ENCODE peak calls at places on chromosomes 2 and 18, in seven cellular contexts. One of them, this sample, is unnamed.

GRCh38 chr2:161075701-161076100 is 84.5 kb upstream of the TANK start:
- DNase-seq in SK-N-SH: no peak
- DNase-seq in HCT116: no peak
- DNase-seq in H1: no peak
- DNase-seq in K562: no peak
- DNase-seq in HepG2: no peak
- DNase-seq in GM12878: no peak
- DNase-seq in this sample: no peak

GRCh38 chr2:84786601-84787000 is 94.3 kb downstream of the TRABD2A start:
- DNase-seq in HCT116: no peak
- DNase-seq in K562: no peak
- DNase-seq in H1: no peak
- DNase-seq in GM12878: no peak
- DNase-seq in HepG2: no peak
- DNase-seq in SK-N-SH: no peak
- DNase-seq in this sample: no peak

GRCh38 chr2:65231892-65232477 is 4.4 kb downstream of the ACTR2 start:
- DNase-seq in SK-N-SH: no peak
- DNase-seq in GM12878: no peak
- DNase-seq in HCT116: no peak
- DNase-seq in K562: peak; percentile 19
- DNase-seq in H1: no peak
- DNase-seq in HepG2: no peak
- DNase-seq in this sample: no peak

GRCh38 chr2:222283634-222284033 is 15.2 kb downstream of the PAX3 start:
- DNase-seq in HCT116: no peak
- DNase-seq in SK-N-SH: no peak
- DNase-seq in K562: no peak
- DNase-seq in HepG2: no peak
- DNase-seq in H1: no peak
- DNase-seq in GM12878: no peak
- DNase-seq in this sample: no peak

GRCh38 chr2:134897932-134898331 is 20.7 kb upstream of the CCNT2 start:
- DNase-seq in K562: no peak
- DNase-seq in HCT116: peak; percentile 15
- DNase-seq in HepG2: no peak
- DNase-seq in SK-N-SH: peak; percentile 9
- DNase-seq in H1: no peak
- DNase-seq in GM12878: no peak
- DNase-seq in this sample: no peak

GRCh38 chr2:234003972-234004617 is 46.4 kb upstream of the SPP2 start:
- DNase-seq in HCT116: peak; percentile 77
- DNase-seq in K562: no peak
- DNase-seq in HepG2: no peak
- DNase-seq in GM12878: no peak
- DNase-seq in H1: no peak
- DNase-seq in SK-N-SH: no peak
- DNase-seq in this sample: no peak

GRCh38 chr2:157952548-157952947 is 76.4 kb upstream of the ACVR1 start:
- DNase-seq in GM12878: no peak
- DNase-seq in SK-N-SH: no peak
- DNase-seq in HCT116: no peak
- DNase-seq in K562: no peak
- DNase-seq in HepG2: no peak
- DNase-seq in H1: no peak
- DNase-seq in this sample: no peak

GRCh38 chr2:129936334-129936934 is 43.0 kb upstream of the RAB6C start:
- DNase-seq in K562: peak; percentile 59
- DNase-seq in SK-N-SH: peak; percentile 53
- DNase-seq in HepG2: peak; percentile 54
- DNase-seq in H1: no peak
- DNase-seq in HCT116: no peak
- DNase-seq in GM12878: no peak
- DNase-seq in this sample: no peak

GRCh38 chr18:43869451-43870008 is 592.2 kb upstream of the SYT4 start:
- DNase-seq in HCT116: no peak
- DNase-seq in HepG2: no peak
- DNase-seq in SK-N-SH: no peak
- DNase-seq in H1: no peak
- DNase-seq in K562: no peak
- DNase-seq in GM12878: no peak
- DNase-seq in this sample: no peak

GRCh38 chr18:38539373-38539772 is 973.8 kb upstream of the CELF4 start:
- DNase-seq in K562: no peak
- DNase-seq in HepG2: no peak
- DNase-seq in HCT116: no peak
- DNase-seq in SK-N-SH: no peak
- DNase-seq in GM12878: no peak
- DNase-seq in H1: no peak
- DNase-seq in this sample: no peak

GRCh38 chr2:27262379-27263286 is at the start of gene SLC30A3:
- DNase-seq in HCT116: peak; percentile 44
- DNase-seq in HepG2: no peak
- DNase-seq in H1: peak; percentile 80
- DNase-seq in K562: peak; percentile 99
- DNase-seq in SK-N-SH: peak; percentile 97
- DNase-seq in GM12878: no peak
- DNase-seq in this sample: peak; percentile 94

GRCh38 chr2:8939486-8940114 is 63.9 kb downstream of the MBOAT2 start:
- DNase-seq in HCT116: no peak
- DNase-seq in SK-N-SH: peak; percentile 58
- DNase-seq in GM12878: no peak
- DNase-seq in H1: no peak
- DNase-seq in K562: no peak
- DNase-seq in HepG2: no peak
- DNase-seq in this sample: no peak

GRCh38 chr2:15732341-15733077 is 140.8 kb downstream of the DDX1 start:
- DNase-seq in HepG2: no peak
- DNase-seq in GM12878: peak; percentile 38
- DNase-seq in HCT116: no peak
- DNase-seq in H1: no peak
- DNase-seq in SK-N-SH: peak; percentile 58
- DNase-seq in K562: no peak
- DNase-seq in this sample: no peak

GRCh38 chr18:61308795-61309393 is 24.3 kb upstream of the CDH20 start:
- DNase-seq in K562: no peak
- DNase-seq in H1: no peak
- DNase-seq in GM12878: no peak
- DNase-seq in HepG2: no peak
- DNase-seq in HCT116: no peak
- DNase-seq in SK-N-SH: no peak
- DNase-seq in this sample: no peak

GRCh38 chr2:37084797-37085196 is 479 bp downstream of the GPATCH11 start:
- DNase-seq in SK-N-SH: no peak
- DNase-seq in K562: no peak
- DNase-seq in HCT116: no peak
- DNase-seq in HepG2: no peak
- DNase-seq in GM12878: no peak
- DNase-seq in H1: no peak
- DNase-seq in this sample: no peak

GRCh38 chr2:16860627-16861026 is 195.0 kb upstream of the CYRIA start:
- DNase-seq in K562: no peak
- DNase-seq in HepG2: no peak
- DNase-seq in GM12878: no peak
- DNase-seq in H1: no peak
- DNase-seq in SK-N-SH: no peak
- DNase-seq in HCT116: no peak
- DNase-seq in this sample: no peak

GRCh38 chr2:85131116-85131515 is 2.1 kb upstream of the TCF7L1 start:
- DNase-seq in GM12878: no peak
- DNase-seq in HCT116: no peak
- DNase-seq in H1: no peak
- DNase-seq in HepG2: peak; percentile 37
- DNase-seq in K562: no peak
- DNase-seq in SK-N-SH: peak; percentile 47
- DNase-seq in this sample: no peak

GRCh38 chr2:85925216-85925671 is 36.5 kb upstream of the ST3GAL5 start:
- DNase-seq in HCT116: no peak
- DNase-seq in GM12878: no peak
- DNase-seq in H1: no peak
- DNase-seq in HepG2: no peak
- DNase-seq in K562: no peak
- DNase-seq in SK-N-SH: no peak
- DNase-seq in this sample: no peak

GRCh38 chr2:17813742-17814458 is 2.4 kb upstream of the MSGN1 start:
- DNase-seq in GM12878: peak; percentile 82
- DNase-seq in H1: no peak
- DNase-seq in HCT116: no peak
- DNase-seq in K562: no peak
- DNase-seq in HepG2: no peak
- DNase-seq in SK-N-SH: no peak
- DNase-seq in this sample: no peak

GRCh38 chr2:134218928-134219707 is 34.8 kb upstream of the MGAT5 start:
- DNase-seq in SK-N-SH: no peak
- DNase-seq in H1: no peak
- DNase-seq in K562: no peak
- DNase-seq in GM12878: no peak
- DNase-seq in HCT116: no peak
- DNase-seq in HepG2: no peak
- DNase-seq in this sample: no peak

GRCh38 chr2:102294802-102295489 is 16.4 kb upstream of the IL1RL1 start:
- DNase-seq in HepG2: no peak
- DNase-seq in H1: no peak
- DNase-seq in GM12878: no peak
- DNase-seq in HCT116: no peak
- DNase-seq in K562: no peak
- DNase-seq in SK-N-SH: no peak
- DNase-seq in this sample: no peak

GRCh38 chr2:68709421-68709911 is 25.1 kb upstream of the ARHGAP25 start:
- DNase-seq in GM12878: no peak
- DNase-seq in HepG2: peak; percentile 57
- DNase-seq in K562: peak; percentile 30
- DNase-seq in SK-N-SH: peak; percentile 52
- DNase-seq in HCT116: peak; percentile 45
- DNase-seq in H1: peak; percentile 52
- DNase-seq in this sample: peak; percentile 44

GRCh38 chr2:238163494-238164198 is 4.9 kb downstream of the ERFE start:
- DNase-seq in H1: peak; percentile 64
- DNase-seq in GM12878: no peak
- DNase-seq in HCT116: no peak
- DNase-seq in K562: no peak
- DNase-seq in HepG2: no peak
- DNase-seq in SK-N-SH: peak; percentile 69
- DNase-seq in this sample: peak; percentile 30
- TF ChIP-seq JUND in H1: no peak
- TF ChIP-seq JUND in GM12878: no peak
- TF ChIP-seq JUND in HCT116: no peak
- TF ChIP-seq JUND in K562: no peak
- TF ChIP-seq JUND in HepG2: no peak
- TF ChIP-seq JUND in SK-N-SH: no peak
- TF ChIP-seq JUND in this sample: no peak

DNA sequence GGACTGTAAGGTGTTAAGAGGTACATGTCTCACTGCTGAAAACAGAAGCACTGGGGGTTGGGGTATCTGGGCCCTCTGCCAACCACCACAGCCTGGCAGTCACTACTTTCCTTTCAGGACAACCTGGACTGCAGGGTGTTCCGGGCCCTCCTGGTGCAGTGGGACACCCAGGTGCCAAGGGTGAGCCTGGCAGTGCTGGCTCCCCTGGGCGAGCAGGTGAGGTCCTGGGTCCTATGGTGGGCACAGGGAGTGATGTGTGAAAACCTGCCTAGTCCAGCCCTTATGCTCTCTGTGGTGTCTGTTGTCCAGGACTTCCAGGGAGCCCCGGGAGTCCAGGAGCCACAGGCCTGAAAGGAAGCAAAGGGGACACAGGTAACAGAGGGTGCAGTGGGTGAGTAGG is 40.0 kb downstream of the MARCO start:
- DNase-seq in H1: no peak
- DNase-seq in HepG2: no peak
- DNase-seq in SK-N-SH: no peak
- DNase-seq in GM12878: no peak
- DNase-seq in K562: no peak
- DNase-seq in HCT116: no peak
- DNase-seq in this sample: no peak
- TF ChIP-seq JUND in H1: no peak
- TF ChIP-seq JUND in HepG2: no peak
- TF ChIP-seq JUND in SK-N-SH: no peak
- TF ChIP-seq JUND in GM12878: no peak
- TF ChIP-seq JUND in K562: no peak
- TF ChIP-seq JUND in HCT116: no peak
- TF ChIP-seq JUND in this sample: no peak

GRCh38 chr18:79469751-79470150 is 74.0 kb downstream of the NFATC1 start:
- DNase-seq in HepG2: no peak
- DNase-seq in GM12878: no peak
- DNase-seq in SK-N-SH: no peak
- DNase-seq in H1: no peak
- DNase-seq in HCT116: no peak
- DNase-seq in K562: no peak
- DNase-seq in this sample: no peak

GRCh38 chr18:79469309-79469708 is 73.6 kb downstream of the NFATC1 start:
- DNase-seq in SK-N-SH: no peak
- DNase-seq in K562: no peak
- DNase-seq in HepG2: no peak
- DNase-seq in HCT116: no peak
- DNase-seq in H1: no peak
- DNase-seq in GM12878: no peak
- DNase-seq in this sample: no peak

GRCh38 chr18:79466591-79466990 is 70.9 kb downstream of the NFATC1 start:
- DNase-seq in H1: no peak
- DNase-seq in SK-N-SH: no peak
- DNase-seq in HepG2: no peak
- DNase-seq in GM12878: no peak
- DNase-seq in HCT116: no peak
- DNase-seq in K562: no peak
- DNase-seq in this sample: no peak

GRCh38 chr18:79465392-79465991 is 69.8 kb downstream of the NFATC1 start:
- DNase-seq in GM12878: peak; percentile 5
- DNase-seq in SK-N-SH: no peak
- DNase-seq in HepG2: no peak
- DNase-seq in H1: peak; percentile 67
- DNase-seq in K562: no peak
- DNase-seq in HCT116: no peak
- DNase-seq in this sample: no peak

GRCh38 chr18:79467126-79467525 is 71.4 kb downstream of the NFATC1 start:
- DNase-seq in K562: no peak
- DNase-seq in HepG2: no peak
- DNase-seq in SK-N-SH: no peak
- DNase-seq in HCT116: no peak
- DNase-seq in GM12878: no peak
- DNase-seq in H1: no peak
- DNase-seq in this sample: no peak
- TF ChIP-seq JUND in K562: no peak
- TF ChIP-seq JUND in HepG2: no peak
- TF ChIP-seq JUND in SK-N-SH: no peak
- TF ChIP-seq JUND in HCT116: no peak
- TF ChIP-seq JUND in GM12878: no peak
- TF ChIP-seq JUND in H1: no peak
- TF ChIP-seq JUND in this sample: no peak

DNA sequence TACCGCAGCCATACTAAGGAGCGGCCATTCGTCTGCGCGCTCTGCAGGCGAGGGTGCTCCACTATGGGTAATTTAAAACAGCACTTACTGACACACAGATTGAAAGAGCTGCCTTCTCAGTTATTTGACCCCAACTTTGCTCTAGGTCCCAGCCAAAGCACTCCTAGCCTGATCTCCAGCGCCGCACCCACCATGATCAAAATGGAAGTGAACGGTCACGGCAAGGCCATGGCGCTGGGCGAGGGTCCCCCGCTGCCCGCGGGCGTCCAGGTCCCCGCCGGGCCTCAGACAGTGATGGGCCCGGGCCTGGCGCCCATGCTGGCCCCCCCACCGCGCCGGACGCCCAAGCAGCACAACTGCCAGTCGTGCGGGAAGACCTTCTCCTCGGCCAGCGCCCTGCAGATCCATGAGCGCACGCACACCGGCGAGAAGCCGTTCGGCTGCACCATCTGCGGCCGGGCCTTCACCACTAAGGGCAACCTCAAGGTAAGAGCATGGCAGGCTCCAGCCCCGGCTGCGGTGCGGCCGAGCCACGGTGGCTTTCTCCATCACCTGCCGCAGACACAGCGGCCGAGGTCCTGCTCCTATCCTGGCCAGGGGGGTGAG is 15.5 kb downstream of the SALL3 start:
- DNase-seq in HCT116: no peak
- DNase-seq in SK-N-SH: no peak
- DNase-seq in GM12878: no peak
- DNase-seq in K562: no peak
- DNase-seq in H1: peak; percentile 35
- DNase-seq in HepG2: no peak
- DNase-seq in this sample: no peak
- TF ChIP-seq JUND in HCT116: no peak
- TF ChIP-seq JUND in SK-N-SH: no peak
- TF ChIP-seq JUND in GM12878: no peak
- TF ChIP-seq JUND in K562: no peak
- TF ChIP-seq JUND in H1: no peak
- TF ChIP-seq JUND in HepG2: no peak
- TF ChIP-seq JUND in this sample: no peak